ENCODE peak calls at places on chromosome 6, in seven cellular contexts. W, D, Z, A, J, T and S are unnamed samples. For H3K4me1 and H3K36me3, the result is how much of the 10 kb centered on the place peaks cover.

GRCh38 chr6:163398796-163399195 is 15.7 kb upstream of the QKI start:
- DNase-seq in W (no peak), D (no peak), Z (peak), A (peak), J (peak), T (no peak), S (no peak)

GRCh38 chr6:68876792-68877493 is 241.9 kb downstream of the ADGRB3 start:
- DNase-seq in W (no peak), D (no peak), Z (no peak), A (no peak), J (no peak), T (peak), S (no peak)

GRCh38 chr6:10310826-10311225 is 104.0 kb downstream of the TFAP2A start:
- DNase-seq in W (no peak), D (no peak), Z (no peak), A (no peak), J (no peak), T (no peak), S (no peak)

GRCh38 chr6:136284909-136285308 is 4.7 kb downstream of the BCLAF1 start:
- DNase-seq in W (no peak), D (no peak), Z (no peak), A (no peak), J (no peak), T (peak), S (no peak)

GRCh38 chr6:35735452-35735851 is 1.4 kb upstream of the ARMC12 start:
- DNase-seq in W (no peak), D (no peak), Z (no peak), A (no peak), J (no peak), T (no peak), S (no peak)

GRCh38 chr6:113560908-113561307 is 296.2 kb upstream of the MARCKS start:
- DNase-seq in W (no peak), D (no peak), Z (no peak), A (no peak), J (no peak), T (peak), S (no peak)

GRCh38 chr6:149925253-149925973 is 2.5 kb upstream of the RAET1G start:
- DNase-seq in W (peak), D (no peak), Z (no peak), A (peak), J (no peak), T (peak), S (peak)

GRCh38 chr6:110180228-110181008 is at the start of gene CDC40:
- DNase-seq in W (no peak), D (peak), Z (peak), A (peak), J (peak), T (peak), S (peak)

GRCh38 chr6:169288591-169288990 is 34.9 kb upstream of the THBS2 start:
- DNase-seq in W (no peak), D (no peak), Z (no peak), A (no peak), J (peak), T (no peak), S (peak)

GRCh38 chr6:52545844-52546119 is 31.1 kb downstream of the TRAM2 start:
- DNase-seq in W (no peak), D (no peak), Z (no peak), A (no peak), J (no peak), T (no peak), S (no peak)
- H3K4me1 ChIP-seq in W (under half), D (under half), Z (under half), A (half or more), J (under half), T (half or more), S (under half)

GRCh38 chr6:101393291-101394251 is at the start of gene GRIK2:
- DNase-seq in W (no peak), D (no peak), Z (peak), A (no peak), J (peak), T (peak), S (no peak)
- H3K4me3 ChIP-seq in W (no peak), D (no peak), Z (peak), A (peak), J (no peak), T (peak), S (peak)

GRCh38 chr6:158049055-158050028 is 67.7 kb downstream of the SYNJ2 start:
- DNase-seq in W (no peak), D (no peak), Z (no peak), A (no peak), J (no peak), T (no peak), S (no peak)

GRCh38 chr6:158050955-158051354 is 69.3 kb downstream of the SYNJ2 start:
- DNase-seq in W (no peak), D (no peak), Z (no peak), A (no peak), J (no peak), T (peak), S (no peak)

GRCh38 chr6:158050107-158050735 is 68.6 kb downstream of the SYNJ2 start:
- DNase-seq in W (no peak), D (no peak), Z (no peak), A (no peak), J (no peak), T (no peak), S (no peak)

GRCh38 chr6:158053377-158054313 is 72.0 kb downstream of the SYNJ2 start:
- DNase-seq in W (no peak), D (no peak), Z (no peak), A (no peak), J (no peak), T (no peak), S (no peak)

DNA sequence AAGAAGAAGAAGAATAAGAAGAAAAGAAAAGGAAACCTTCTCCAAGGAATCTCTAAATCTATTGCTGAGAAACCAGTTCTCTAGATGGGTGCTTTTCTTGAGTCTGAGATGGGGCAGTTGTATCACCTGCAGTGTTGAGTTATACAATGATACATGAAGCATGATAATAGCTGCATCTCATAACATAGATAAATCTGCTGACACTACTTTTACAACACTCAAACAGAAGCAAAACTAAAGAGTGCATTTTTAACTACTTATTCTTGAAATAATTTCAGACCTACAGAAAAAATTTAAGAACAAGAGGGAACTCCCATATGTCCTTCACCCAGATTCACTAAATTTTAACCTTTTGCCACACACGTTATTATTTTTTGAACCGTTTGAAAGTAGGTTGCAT is 70.3 kb downstream of the SYNJ2 start:
- DNase-seq in W (no peak), D (no peak), Z (no peak), A (no peak), J (no peak), T (no peak), S (no peak)
- H3K36me3 ChIP-seq in W (under half), D (under half), Z (under half), A (under half), J (under half), T (under half), S (under half)

GRCh38 chr6:27474672-27475071 is 1.8 kb upstream of the ZNF184 start:
- DNase-seq in W (no peak), D (no peak), Z (no peak), A (no peak), J (no peak), T (no peak), S (no peak)

GRCh38 chr6:27472617-27473400 is at the start of gene ZNF184:
- DNase-seq in W (peak), D (peak), Z (peak), A (peak), J (peak), T (peak), S (peak)

GRCh38 chr6:27476090-27476489 is 3.2 kb upstream of the ZNF184 start:
- DNase-seq in W (no peak), D (no peak), Z (no peak), A (no peak), J (no peak), T (no peak), S (no peak)

GRCh38 chr6:27472182-27472616 is 706 bp downstream of the ZNF184 start:
- DNase-seq in W (peak), D (peak), Z (peak), A (peak), J (peak), T (peak), S (peak)

DNA sequence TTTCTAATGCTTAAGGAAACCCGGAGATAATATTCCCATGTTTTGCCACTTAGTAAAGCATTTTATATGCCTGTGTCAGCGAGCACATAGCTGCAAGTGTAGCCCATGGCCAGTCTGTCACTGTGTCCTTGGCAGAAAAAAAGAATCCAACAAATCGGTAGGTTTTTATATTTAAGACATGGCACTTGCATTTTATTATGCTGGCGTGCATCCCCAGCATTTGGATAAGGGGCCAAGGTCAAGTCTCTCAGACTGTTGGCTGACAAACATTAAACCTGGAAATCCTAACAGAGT is 1.2 kb upstream of the ZNF184 start:
- DNase-seq in W (no peak), D (no peak), Z (no peak), A (no peak), J (peak), T (no peak), S (no peak)
- H3K4me1 ChIP-seq in W (under half), D (under half), Z (under half), A (under half), J (under half), T (under half), S (under half)

GRCh38 chr6:137652961-137653697 is 158.9 kb upstream of the OLIG3 start:
- DNase-seq in W (no peak), D (no peak), Z (no peak), A (no peak), J (no peak), T (no peak), S (no peak)
- H3K4me3 ChIP-seq in W (no peak), D (no peak), Z (no peak), A (no peak), J (no peak), T (no peak), S (no peak)